ENCODE peak calls at places on chromosomes 3 and 15, in five cellular contexts. S is colonic mucosa, F is HepG2, I is heart left ventricle, Q is lower leg skin. E is an unnamed sample.

GRCh38 chr3:46537316-46537715 is 28.8 kb downstream of the LRRC2 start:
- DNase-seq in S (no peak), F (no peak), I (no peak), Q (no peak), E (no peak)

GRCh38 chr15:74573987-74574386 is 33.0 kb downstream of the ARID3B start:
- DNase-seq in F (no peak), S (no peak), I (no peak), Q (peak), E (no peak)

GRCh38 chr3:23115171-23115877 is 87.8 kb upstream of the UBE2E2 start:
- DNase-seq in I (no peak), F (no peak), Q (no peak), S (no peak), E (no peak)

GRCh38 chr15:31412824-31413223 is 86.2 kb downstream of the KLF13 start:
- DNase-seq in Q (no peak), F (no peak), S (no peak), I (no peak), E (no peak)

GRCh38 chr15:58380280-58380945 is 51.4 kb upstream of the LIPC start:
- DNase-seq in I (no peak), S (no peak), F (no peak), Q (no peak), E (no peak)

GRCh38 chr3:172685331-172686214 is 25.3 kb downstream of the NCEH1 start:
- DNase-seq in I (no peak), S (no peak), Q (no peak), F (no peak), E (no peak)

GRCh38 chr3:149120051-149120972 is 9.1 kb upstream of the HPS3 start:
- DNase-seq in S (no peak), Q (no peak), F (peak), I (no peak), E (no peak)

GRCh38 chr3:38755130-38755529 is 60.9 kb downstream of the SCN10A start:
- DNase-seq in S (no peak), Q (no peak), I (no peak), F (no peak), E (no peak)

GRCh38 chr15:73212424-73212823 is 156.3 kb downstream of the HCN4 start:
- DNase-seq in S (no peak), Q (no peak), F (no peak), I (no peak), E (no peak)

GRCh38 chr15:47846128-47846868 is 129.0 kb downstream of the SEMA6D start:
- DNase-seq in Q (no peak), S (no peak), F (no peak), I (no peak), E (no peak)

GRCh38 chr3:28347374-28348285 is 891 bp upstream of the ZCWPW2 start:
- DNase-seq in Q (peak), I (no peak), S (no peak), F (no peak), E (no peak)

GRCh38 chr3:124640907-124641306 is 89.3 kb upstream of the UMPS start:
- DNase-seq in I (no peak), S (no peak), Q (no peak), F (no peak), E (no peak)

GRCh38 chr3:184145120-184145524 is 10.0 kb downstream of the EIF2B5 start:
- DNase-seq in I (no peak), S (peak), Q (no peak), F (peak), E (no peak)

GRCh38 chr15:82849556-82850241 is 40.3 kb downstream of the WHAMM start:
- DNase-seq in I (peak), S (peak), F (peak), Q (peak), E (peak)

GRCh38 chr3:123078101-123078500 is 11.3 kb downstream of the PDIA5 start:
- DNase-seq in S (no peak), F (no peak), Q (peak), I (no peak), E (no peak)

GRCh38 chr15:63332367-63333078 is 49.1 kb downstream of the CA12 start:
- DNase-seq in I (no peak), S (no peak), Q (peak), F (no peak), E (no peak)

GRCh38 chr3:158794936-158795518 is 6.8 kb upstream of the MFSD1 start:
- DNase-seq in I (no peak), F (peak), Q (no peak), S (no peak), E (no peak)

GRCh38 chr3:114624047-114624445 is 330.2 kb downstream of the TIGIT start:
- DNase-seq in I (peak), F (peak), S (peak), Q (no peak), E (no peak)

GRCh38 chr15:78155355-78155939 is 6.3 kb downstream of the IDH3A start:
- DNase-seq in I (no peak), F (no peak), Q (no peak), S (no peak), E (no peak)

GRCh38 chr3:82791241-82791640 is 1029.8 kb upstream of the GBE1 start:
- DNase-seq in Q (no peak), I (no peak), S (no peak), F (no peak), E (no peak)

GRCh38 chr3:60417590-60417989 is 833.7 kb downstream of the FHIT start:
- DNase-seq in Q (no peak), I (no peak), S (no peak), F (no peak), E (no peak)

GRCh38 chr15:67051088-67051659 is 14.2 kb upstream of the SMAD3 start:
- DNase-seq in F (no peak), S (no peak), Q (no peak), I (peak), E (no peak)

GRCh38 chr3:97892852-97893251 is 71.0 kb downstream of the CRYBG3 start:
- DNase-seq in S (no peak), F (no peak), I (no peak), Q (no peak), E (no peak)

GRCh38 chr15:65862682-65863081 is 6.6 kb upstream of the RAB11A start:
- DNase-seq in Q (peak), I (peak), S (peak), F (peak), E (no peak)
- TF ChIP-seq CTCF in Q (no peak), I (peak), S (peak), F (peak), E (no peak)

GRCh38 chr3:196292281-196292923 is 4.9 kb upstream of the PCYT1A start:
- DNase-seq in F (peak), S (no peak), Q (no peak), I (no peak), E (no peak)
- TF ChIP-seq CTCF in F (peak), S (no peak), Q (no peak), I (no peak), E (no peak)

GRCh38 chr15:68672781-68673205 is 94.0 kb downstream of the CORO2B start:
- DNase-seq in Q (peak), I (no peak), S (no peak), F (no peak), E (peak)
- TF ChIP-seq CTCF in Q (no peak), I (no peak), S (no peak), F (peak), E (no peak)

DNA sequence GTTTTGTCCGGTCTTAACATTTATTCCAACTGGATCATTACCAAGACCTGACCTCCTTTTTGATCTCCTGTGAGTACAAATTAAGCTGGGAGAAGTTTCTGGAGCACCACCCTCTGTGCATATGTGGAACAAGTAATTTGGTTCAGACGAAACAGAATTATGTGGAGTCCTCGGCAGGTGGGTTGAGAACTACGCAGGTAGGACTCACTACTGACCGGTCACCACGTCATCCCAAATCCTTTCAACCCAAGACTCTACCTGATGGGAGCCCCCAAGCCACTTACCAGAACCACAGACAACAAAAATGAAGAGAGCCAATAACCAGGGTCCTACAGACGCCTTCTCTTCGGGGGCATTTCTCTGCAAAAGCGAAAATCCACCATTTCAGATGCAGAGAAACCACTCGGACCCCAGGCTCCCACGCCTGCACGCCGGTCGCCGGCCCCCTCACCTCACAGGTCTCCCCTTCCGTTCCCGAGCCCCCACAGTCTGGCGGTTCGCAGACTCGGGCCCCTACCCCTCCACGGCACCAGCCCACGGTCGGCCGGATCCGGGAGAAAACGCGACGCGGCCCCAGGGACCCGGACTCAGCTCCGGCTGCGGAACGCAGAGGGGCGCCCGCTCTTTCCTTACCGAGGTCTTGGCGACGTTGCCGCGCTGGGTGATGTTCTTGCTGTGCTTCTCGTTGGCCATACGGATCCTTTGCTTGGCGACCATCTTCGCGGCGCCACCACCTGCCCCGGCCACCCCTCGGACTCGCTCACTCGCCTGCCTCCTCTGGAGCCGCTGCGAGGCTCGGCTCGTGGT is 674 bp downstream of the SERP1 start:
- DNase-seq in S (peak), F (peak), Q (peak), I (peak), E (peak)
- TF ChIP-seq CTCF in S (no peak), F (no peak), Q (no peak), I (no peak), E (no peak)

DNA sequence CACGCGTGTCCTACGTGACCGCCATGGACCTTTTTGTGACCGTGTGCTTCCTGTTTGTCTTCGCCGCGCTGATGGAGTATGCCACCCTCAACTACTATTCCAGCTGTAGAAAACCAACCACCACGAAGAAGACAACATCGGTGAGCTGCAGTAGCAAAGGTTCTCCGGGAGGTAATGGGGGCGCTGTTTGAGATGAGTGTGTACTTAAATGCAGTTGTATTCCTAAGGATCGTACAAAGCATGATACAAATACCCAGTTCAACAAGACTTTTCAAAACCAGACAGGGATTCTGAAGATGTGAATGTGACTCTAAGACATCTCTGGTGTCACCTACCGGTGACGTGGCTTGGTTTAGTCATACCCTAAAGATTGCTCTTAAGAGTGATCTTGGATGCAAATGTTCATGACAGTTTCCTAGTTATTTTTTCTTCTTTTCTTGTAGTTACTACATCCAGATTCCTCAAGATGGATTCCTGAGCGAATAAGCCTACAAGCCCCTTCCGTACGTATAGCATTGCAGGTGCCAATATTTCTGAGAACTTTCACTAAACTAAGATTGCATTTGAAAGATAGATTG is 556.6 kb downstream of the GABRG3 start:
- DNase-seq in F (peak), Q (no peak), I (no peak), S (no peak), E (no peak)
- TF ChIP-seq CTCF in F (no peak), Q (no peak), I (no peak), S (no peak), E (peak)

GRCh38 chr15:44798815-44799214 is 62.5 kb downstream of the TRIM69 start:
- DNase-seq in S (no peak), F (peak), I (no peak), Q (no peak), E (no peak)
- TF ChIP-seq CTCF in S (no peak), F (peak), I (no peak), Q (no peak), E (no peak)

GRCh38 chr3:21662403-21662802 is 88.6 kb downstream of the ZNF385D start:
- DNase-seq in I (no peak), S (no peak), Q (no peak), F (no peak), E (no peak)
- TF ChIP-seq CTCF in I (no peak), S (no peak), Q (no peak), F (no peak), E (no peak)

DNA sequence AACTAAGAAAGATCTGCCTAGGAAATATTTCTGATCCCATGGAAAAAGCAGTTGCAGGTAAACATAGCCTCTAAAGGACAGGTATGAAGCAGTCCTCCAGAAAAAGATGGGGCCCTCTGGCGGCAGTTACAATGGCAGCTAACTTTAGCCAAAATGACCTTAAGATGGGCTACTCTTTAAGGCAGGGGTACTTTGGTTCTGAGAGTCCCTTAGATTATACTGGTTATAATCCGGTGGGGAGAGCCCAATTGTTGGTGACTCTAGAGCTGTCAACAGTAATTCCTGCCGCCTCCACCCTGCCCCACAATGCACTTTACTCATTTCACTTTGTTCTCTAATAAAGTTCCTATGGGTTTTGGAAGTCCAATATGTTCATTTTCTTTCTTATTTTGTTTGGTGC is 412.8 kb upstream of the WNT5A start:
- DNase-seq in Q (no peak), I (no peak), F (peak), S (no peak), E (no peak)
- TF ChIP-seq CTCF in Q (no peak), I (no peak), F (peak), S (no peak), E (no peak)

DNA sequence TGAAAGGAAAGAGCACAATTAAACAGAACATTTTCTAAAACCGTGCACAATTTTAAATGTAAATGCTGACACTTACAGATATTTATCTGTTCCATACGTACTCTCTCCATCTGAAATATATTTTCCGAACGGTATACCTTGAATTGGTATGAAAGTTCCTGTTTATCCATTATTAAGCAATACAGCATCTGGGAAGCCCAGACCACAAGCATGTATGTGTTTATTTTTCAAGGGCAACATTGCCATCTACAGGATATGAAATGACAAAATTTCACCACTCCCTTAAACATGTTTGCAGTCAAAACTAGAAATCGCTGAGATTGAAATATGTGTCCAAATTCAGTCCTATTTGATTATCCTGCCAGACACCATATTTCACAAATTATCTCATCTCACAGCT is 533.5 kb downstream of the TBL1XR1 start:
- DNase-seq in S (no peak), F (peak), Q (no peak), I (no peak), E (no peak)
- TF ChIP-seq CTCF in S (no peak), F (peak), Q (no peak), I (peak), E (no peak)

E was measured in mesothelial cell of epicardium.